ENCODE peak calls at places on chromosome 1, in four cellular contexts. X, E, K and C are unnamed samples.

GRCh38 chr1:154778280-154778679 is 91.8 kb downstream of the KCNN3 start:
- DNase-seq in K (no peak), X (no peak), E (no peak), C (no peak)

GRCh38 chr1:23801876-23802275 is 1.3 kb upstream of the GALE start:
- DNase-seq in K (no peak), E (no peak), X (no peak), C (no peak)

GRCh38 chr1:109653286-109653685 is 2.6 kb upstream of the GSTM4 start:
- DNase-seq in X (no peak), K (no peak), E (no peak), C (no peak)

GRCh38 chr1:177488722-177489121 is 318.0 kb downstream of the BRINP2 start:
- DNase-seq in E (no peak), K (no peak), X (no peak), C (no peak)

GRCh38 chr1:241834733-241835377 is 13.1 kb upstream of the EXO1 start:
- DNase-seq in E (no peak), K (peak; percentile 16), X (no peak), C (no peak)

GRCh38 chr1:215761446-215761845 is 194.3 kb downstream of the KCTD3 start:
- DNase-seq in E (no peak), X (no peak), K (no peak), C (no peak)

GRCh38 chr1:228089520-228090380 is 7.2 kb downstream of the ARF1 start:
- DNase-seq in E (no peak), K (no peak), X (no peak), C (no peak)

GRCh38 chr1:39642796-39643195 is 3.4 kb upstream of the HEYL start:
- DNase-seq in X (no peak), K (no peak), E (no peak), C (no peak)

GRCh38 chr1:94926365-94926914 is 470 bp downstream of the CNN3 start:
- DNase-seq in K (peak; percentile 78), X (no peak), E (peak; percentile 65), C (peak; percentile 2)

GRCh38 chr1:41666991-41667631 is 182.6 kb upstream of the EDN2 start:
- DNase-seq in K (peak; percentile 50), E (no peak), X (peak; percentile 39), C (peak; percentile 41)